ENCODE peak calls at places on chromosomes 7 and 10, in six cellular contexts. Q is prostate gland, M is Calu3, V is nephron progenitor cell, R is fibroblast of mammary gland, L is neural crest cell. A is an unnamed sample.

GRCh38 chr10:73586583-73586984 is 4.6 kb downstream of the USP54 start:
- DNase-seq in Q (peak; percentile 69), M (peak; percentile 28), V (no peak), R (peak; percentile 73), L (no peak), A (peak; percentile 72)

GRCh38 chr7:16933296-16934248 is 51.8 kb upstream of the AGR3 start:
- DNase-seq in Q (no peak), M (no peak), V (no peak), R (no peak), L (no peak), A (peak; percentile 96)

GRCh38 chr10:102131286-102132170 is 1.3 kb upstream of the PPRC1 start:
- DNase-seq in Q (no peak), M (no peak), V (no peak), R (peak; percentile 64), L (no peak), A (no peak)

GRCh38 chr10:24718031-24718855 is 5.4 kb downstream of the ARHGAP21 start:
- DNase-seq in Q (no peak), M (no peak), V (no peak), R (peak; percentile 87), L (no peak), A (no peak)

GRCh38 chr7:156777364-156778069 is 115.5 kb downstream of the LMBR1 start:
- DNase-seq in Q (no peak), M (no peak), V (no peak), R (peak; percentile 49), L (no peak), A (no peak)

GRCh38 chr7:76285604-76286374 is 16.7 kb upstream of the HSPB1 start:
- DNase-seq in Q (no peak), M (no peak), V (no peak), R (no peak), L (no peak), A (no peak)

GRCh38 chr7:70703785-70704184 is 428.2 kb upstream of the GALNT17 start:
- DNase-seq in Q (no peak), M (no peak), V (no peak), R (no peak), L (no peak), A (no peak)

GRCh38 chr7:159136013-159136412 is 8.7 kb downstream of the VIPR2 start:
- DNase-seq in Q (no peak), M (no peak), V (no peak), R (no peak), L (no peak), A (no peak)

GRCh38 chr10:71726673-71727428 is 7.3 kb upstream of the C10orf105 start:
- DNase-seq in Q (no peak), M (no peak), V (no peak), R (no peak), L (no peak), A (peak; percentile 72)

GRCh38 chr10:50275650-50276235 is 24.4 kb upstream of the ASAH2 start:
- DNase-seq in Q (peak; percentile 12), M (peak; percentile 57), V (peak; percentile 43), R (peak; percentile 32), L (peak; percentile 28), A (peak; percentile 51)

GRCh38 chr10:50272531-50272930 is 21.2 kb upstream of the ASAH2 start:
- DNase-seq in Q (no peak), M (no peak), V (no peak), R (no peak), L (no peak), A (no peak)

DNA sequence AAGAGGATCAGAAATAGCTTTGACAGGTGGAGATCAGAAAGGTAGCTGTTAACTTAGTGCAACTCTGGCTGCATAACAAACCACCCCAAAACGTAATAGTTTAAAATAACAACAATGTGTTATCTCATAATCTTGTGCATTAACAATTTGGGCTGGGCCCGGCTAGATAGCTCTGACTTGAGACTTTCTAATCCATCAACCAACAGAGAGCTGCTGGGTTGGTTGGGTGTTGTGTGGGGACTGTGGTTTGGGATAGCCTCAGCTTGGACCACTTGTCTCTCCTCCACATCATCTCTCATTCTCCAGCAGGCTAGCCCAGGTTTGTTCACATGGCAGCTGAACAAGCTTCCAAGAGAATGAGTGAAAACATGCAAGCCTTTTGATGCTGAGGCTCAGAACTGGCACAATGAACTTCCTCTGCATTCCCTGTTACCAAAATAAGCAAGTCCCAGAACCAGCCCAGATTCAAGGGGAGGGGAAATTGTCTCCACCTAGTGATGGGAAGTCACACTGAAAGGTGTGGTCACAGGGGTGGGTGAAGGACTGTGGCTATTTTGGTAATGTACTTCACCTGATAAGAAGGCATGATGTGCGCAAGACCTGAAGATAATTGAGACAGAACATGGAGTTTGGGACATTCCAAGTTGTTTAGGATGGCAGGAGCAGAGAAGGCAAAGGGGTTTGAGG is 20.4 kb upstream of the ASAH2 start:
- DNase-seq in Q (no peak), M (no peak), V (no peak), R (no peak), L (no peak), A (no peak)
- TF ChIP-seq CTCF in Q (no peak), M (no peak), V (no peak), R (no peak), L (no peak), A (no peak)

GRCh38 chr10:100185364-100186252 is at the start of gene ERLIN1:
- DNase-seq in Q (peak; percentile 88), M (peak; percentile 90), V (peak; percentile 99), R (peak; percentile 85), L (peak; percentile 91), A (peak; percentile 98)
- TF ChIP-seq CTCF in Q (no peak), M (no peak), V (no peak), R (peak; percentile 4), L (no peak), A (no peak)

DNA sequence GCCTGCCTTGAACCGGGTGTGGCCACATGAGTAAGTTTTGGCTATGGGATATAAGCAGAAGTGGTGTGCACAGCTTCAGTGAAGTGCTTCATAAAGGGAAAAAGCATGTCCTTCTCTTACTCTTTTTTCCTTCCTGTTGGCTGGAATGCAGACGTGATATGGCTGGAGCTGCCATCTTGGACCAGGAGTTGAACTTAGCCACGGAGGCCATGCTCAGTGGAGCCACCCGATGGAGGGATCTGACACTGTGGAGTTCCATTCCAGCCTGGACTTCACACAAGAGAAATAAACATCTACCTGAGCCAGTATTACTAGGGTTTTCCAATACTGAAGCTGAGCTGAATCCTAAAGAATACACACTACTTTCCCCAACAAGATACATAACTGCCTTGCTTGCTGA is 52.3 kb downstream of the CCDC3 start:
- DNase-seq in Q (no peak), M (no peak), V (no peak), R (no peak), L (no peak), A (no peak)
- TF ChIP-seq CTCF in Q (no peak), M (no peak), V (no peak), R (peak; percentile 27), L (peak; percentile 21), A (peak; percentile 4)

DNA sequence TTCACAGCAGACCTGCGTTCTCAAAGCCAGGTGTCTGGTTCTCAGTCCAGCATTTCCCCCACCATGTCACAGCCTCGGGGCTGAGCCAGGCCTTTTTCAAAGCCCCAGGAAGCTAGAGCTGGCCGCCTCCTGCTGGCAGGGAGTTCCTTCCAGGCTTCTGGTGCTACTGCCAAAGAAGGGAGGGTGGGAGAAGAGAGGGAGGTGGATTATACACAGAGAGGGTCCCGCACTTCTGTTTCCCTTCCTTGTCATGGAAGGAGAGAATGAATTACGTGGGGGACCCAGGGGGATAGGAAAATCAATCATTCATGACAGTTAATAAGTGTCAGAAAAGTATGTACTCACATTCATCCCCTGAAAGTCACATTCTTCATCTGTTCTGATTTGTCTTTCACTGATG is 600 bp upstream of the LGI1 start:
- DNase-seq in Q (no peak), M (no peak), V (peak; percentile 32), R (no peak), L (no peak), A (no peak)
- TF ChIP-seq CTCF in Q (no peak), M (no peak), V (peak; percentile 9), R (peak; percentile 25), L (peak; percentile 41), A (no peak)

GRCh38 chr10:22218448-22218847 is 633 bp upstream of the EBLN1 start:
- DNase-seq in Q (no peak), M (no peak), V (no peak), R (no peak), L (no peak), A (no peak)
- TF ChIP-seq CTCF in Q (no peak), M (no peak), V (no peak), R (peak; percentile 18), L (peak; percentile 24), A (no peak)

GRCh38 chr7:44920119-44920518 is 34.8 kb upstream of the PURB start:
- DNase-seq in Q (no peak), M (no peak), V (no peak), R (no peak), L (no peak), A (no peak)

GRCh38 chr7:44921607-44922350 is 36.4 kb upstream of the PURB start:
- DNase-seq in Q (peak; percentile 64), M (peak; percentile 98), V (peak; percentile 82), R (peak; percentile 71), L (peak; percentile 91), A (peak; percentile 89)

GRCh38 chr7:44918029-44918428 is 32.7 kb upstream of the PURB start:
- DNase-seq in Q (no peak), M (no peak), V (no peak), R (no peak), L (no peak), A (no peak)

GRCh38 chr7:44917465-44917864 is 32.1 kb upstream of the PURB start:
- DNase-seq in Q (no peak), M (no peak), V (no peak), R (no peak), L (no peak), A (no peak)

GRCh38 chr7:44922351-44922694 is 37.0 kb upstream of the PURB start:
- DNase-seq in Q (no peak), M (no peak), V (no peak), R (no peak), L (no peak), A (no peak)
- TF ChIP-seq CTCF in Q (peak; percentile 2), M (no peak), V (no peak), R (no peak), L (peak; percentile 11), A (no peak)

GRCh38 chr7:47283497-47284131 is 298.3 kb downstream of the TNS3 start:
- DNase-seq in Q (no peak), M (peak; percentile 92), V (no peak), R (no peak), L (no peak), A (no peak)

GRCh38 chr7:47282790-47283496 is 299.0 kb downstream of the TNS3 start:
- DNase-seq in Q (no peak), M (no peak), V (no peak), R (no peak), L (no peak), A (no peak)

GRCh38 chr7:47288060-47288459 is 293.9 kb downstream of the TNS3 start:
- DNase-seq in Q (no peak), M (no peak), V (no peak), R (no peak), L (no peak), A (no peak)

GRCh38 chr7:47284691-47285246 is 297.1 kb downstream of the TNS3 start:
- DNase-seq in Q (no peak), M (no peak), V (no peak), R (no peak), L (no peak), A (no peak)

GRCh38 chr7:47285860-47286491 is 295.9 kb downstream of the TNS3 start:
- DNase-seq in Q (no peak), M (no peak), V (no peak), R (peak; percentile 82), L (no peak), A (no peak)
- TF ChIP-seq CTCF in Q (no peak), M (no peak), V (no peak), R (peak; percentile 21), L (no peak), A (no peak)

GRCh38 chr10:56349611-56350010 is 11.4 kb downstream of the ZWINT start:
- DNase-seq in Q (no peak), M (no peak), V (no peak), R (no peak), L (no peak), A (no peak)
- TF ChIP-seq CTCF in Q (no peak), M (no peak), V (no peak), R (no peak), L (peak; percentile 24), A (peak; percentile 18)

GRCh38 chr7:136874393-136875032 is 6.1 kb downstream of the CHRM2 start:
- DNase-seq in Q (no peak), M (no peak), V (no peak), R (peak; percentile 21), L (no peak), A (peak; percentile 30)
- TF ChIP-seq CTCF in Q (no peak), M (no peak), V (peak; percentile 46), R (peak; percentile 62), L (peak; percentile 65), A (peak; percentile 70)